ENCODE peak calls at places on chromosomes 4 and X, in six cellular contexts. One of them, this sample, is unnamed.

GRCh38 chr4:148443550-148444295 is 1.5 kb upstream of the NR3C2 start:
- DNase-seq in tibial artery: peak; percentile 73
- DNase-seq in brain microvascular endothelial cell: no peak
- DNase-seq in IMR-90: no peak
- DNase-seq in tibial nerve: peak; percentile 33
- DNase-seq in cardiac muscle cell: no peak
- DNase-seq in this sample: peak; percentile 27

GRCh38 chrX:103607385-103608304 is at the start of gene TCEAL3:
- DNase-seq in cardiac muscle cell: peak; percentile 73
- DNase-seq in tibial artery: peak; percentile 80
- DNase-seq in IMR-90: peak; percentile 26
- DNase-seq in brain microvascular endothelial cell: no peak
- DNase-seq in tibial nerve: peak; percentile 31
- DNase-seq in this sample: no peak

GRCh38 chr4:84852081-84852480 is 114.4 kb downstream of the WDFY3 start:
- DNase-seq in IMR-90: peak; percentile 43
- DNase-seq in brain microvascular endothelial cell: no peak
- DNase-seq in tibial nerve: no peak
- DNase-seq in tibial artery: no peak
- DNase-seq in cardiac muscle cell: no peak
- DNase-seq in this sample: no peak

GRCh38 chrX:71159335-71159734 is 14.7 kb downstream of the NLGN3 start:
- DNase-seq in IMR-90: no peak
- DNase-seq in cardiac muscle cell: no peak
- DNase-seq in brain microvascular endothelial cell: no peak
- DNase-seq in tibial nerve: no peak
- DNase-seq in tibial artery: no peak
- DNase-seq in this sample: no peak

GRCh38 chr4:171583790-171584189 is 229.4 kb upstream of the GALNTL6 start:
- DNase-seq in IMR-90: no peak
- DNase-seq in tibial artery: no peak
- DNase-seq in tibial nerve: no peak
- DNase-seq in brain microvascular endothelial cell: no peak
- DNase-seq in cardiac muscle cell: no peak
- DNase-seq in this sample: no peak

GRCh38 chr4:54085284-54085683 is 14.7 kb upstream of the GSX2 start:
- DNase-seq in tibial artery: no peak
- DNase-seq in tibial nerve: peak; percentile 77
- DNase-seq in IMR-90: peak; percentile 92
- DNase-seq in brain microvascular endothelial cell: peak; percentile 94
- DNase-seq in cardiac muscle cell: peak; percentile 80
- DNase-seq in this sample: peak; percentile 11

GRCh38 chrX:28889691-28890090 is 302.4 kb downstream of the IL1RAPL1 start:
- DNase-seq in cardiac muscle cell: no peak
- DNase-seq in tibial nerve: no peak
- DNase-seq in IMR-90: no peak
- DNase-seq in brain microvascular endothelial cell: no peak
- DNase-seq in tibial artery: no peak
- DNase-seq in this sample: no peak

GRCh38 chr4:168600796-168601583 is 104.1 kb downstream of the PALLD start:
- DNase-seq in tibial artery: no peak
- DNase-seq in brain microvascular endothelial cell: no peak
- DNase-seq in tibial nerve: no peak
- DNase-seq in IMR-90: no peak
- DNase-seq in cardiac muscle cell: no peak
- DNase-seq in this sample: peak; percentile 95

GRCh38 chr4:15875663-15876460 is 62.7 kb downstream of the FGFBP1 start:
- DNase-seq in tibial artery: no peak
- DNase-seq in tibial nerve: no peak
- DNase-seq in brain microvascular endothelial cell: no peak
- DNase-seq in IMR-90: no peak
- DNase-seq in cardiac muscle cell: no peak
- DNase-seq in this sample: no peak

GRCh38 chr4:163600731-163601130 is 106.2 kb downstream of the TMA16 start:
- DNase-seq in cardiac muscle cell: no peak
- DNase-seq in tibial artery: no peak
- DNase-seq in brain microvascular endothelial cell: no peak
- DNase-seq in IMR-90: no peak
- DNase-seq in tibial nerve: no peak
- DNase-seq in this sample: no peak

GRCh38 chr4:89489338-89489771 is 181.8 kb upstream of the GPRIN3 start:
- DNase-seq in tibial nerve: no peak
- DNase-seq in brain microvascular endothelial cell: no peak
- DNase-seq in IMR-90: no peak
- DNase-seq in tibial artery: peak; percentile 63
- DNase-seq in cardiac muscle cell: no peak
- DNase-seq in this sample: no peak

GRCh38 chr4:89496851-89497250 is 189.3 kb upstream of the GPRIN3 start:
- DNase-seq in tibial nerve: no peak
- DNase-seq in brain microvascular endothelial cell: no peak
- DNase-seq in tibial artery: no peak
- DNase-seq in IMR-90: peak; percentile 38
- DNase-seq in cardiac muscle cell: peak; percentile 59
- DNase-seq in this sample: no peak

GRCh38 chr4:89491731-89492235 is 184.2 kb upstream of the GPRIN3 start:
- DNase-seq in cardiac muscle cell: no peak
- DNase-seq in tibial nerve: no peak
- DNase-seq in brain microvascular endothelial cell: no peak
- DNase-seq in tibial artery: no peak
- DNase-seq in IMR-90: no peak
- DNase-seq in this sample: no peak

GRCh38 chr4:89492476-89493110 is 185.0 kb upstream of the GPRIN3 start:
- DNase-seq in cardiac muscle cell: peak; percentile 86
- DNase-seq in IMR-90: peak; percentile 92
- DNase-seq in brain microvascular endothelial cell: peak; percentile 80
- DNase-seq in tibial artery: no peak
- DNase-seq in tibial nerve: no peak
- DNase-seq in this sample: peak; percentile 68

DNA sequence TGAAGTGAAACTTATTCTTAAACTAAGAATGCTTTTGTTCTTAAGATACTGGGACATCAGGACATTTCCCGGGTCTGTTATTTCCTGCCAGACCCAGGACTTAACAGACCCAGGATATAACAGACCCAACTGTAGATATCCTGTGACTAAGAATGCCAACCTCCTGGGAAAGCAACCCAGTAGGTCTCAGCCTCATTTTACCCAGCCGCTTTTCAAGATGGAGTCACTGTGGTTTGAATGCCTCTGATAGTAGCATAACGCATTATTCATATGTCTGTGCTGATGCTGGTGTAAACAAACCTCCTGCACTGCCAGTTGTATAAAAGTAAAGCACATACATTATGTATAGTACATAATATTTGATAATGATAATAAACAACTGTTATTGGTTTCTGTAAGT is 185.8 kb upstream of the GPRIN3 start:
- DNase-seq in tibial artery: no peak
- DNase-seq in brain microvascular endothelial cell: no peak
- DNase-seq in tibial nerve: no peak
- DNase-seq in IMR-90: no peak
- DNase-seq in cardiac muscle cell: peak; percentile 15
- DNase-seq in this sample: no peak
- H3K27ac ChIP-seq in tibial artery: no peak overlapping the region
- H3K27ac ChIP-seq in brain microvascular endothelial cell: peak overlapping the region; percentile 60
- H3K27ac ChIP-seq in tibial nerve: no peak overlapping the region
- H3K27ac ChIP-seq in IMR-90: peak overlapping the region; percentile 75
- H3K27ac ChIP-seq in cardiac muscle cell: no peak overlapping the region
- H3K27ac ChIP-seq in this sample: no peak overlapping the region

GRCh38 chr4:73055241-73055897 is 14.1 kb downstream of the COX18 start:
- DNase-seq in brain microvascular endothelial cell: no peak
- DNase-seq in cardiac muscle cell: no peak
- DNase-seq in tibial artery: no peak
- DNase-seq in tibial nerve: no peak
- DNase-seq in IMR-90: peak; percentile 13
- DNase-seq in this sample: no peak
- H3K36me3 ChIP-seq in brain microvascular endothelial cell: peaks cover 18% of the 10 kb centered on the region
- H3K36me3 ChIP-seq in cardiac muscle cell: peaks cover 41% of the 10 kb centered on the region
- H3K36me3 ChIP-seq in tibial artery: peaks cover 61% of the 10 kb centered on the region
- H3K36me3 ChIP-seq in tibial nerve: peaks cover 7% of the 10 kb centered on the region
- H3K36me3 ChIP-seq in IMR-90: peaks cover 17% of the 10 kb centered on the region
- H3K36me3 ChIP-seq in this sample: peaks cover 16% of the 10 kb centered on the region

DNA sequence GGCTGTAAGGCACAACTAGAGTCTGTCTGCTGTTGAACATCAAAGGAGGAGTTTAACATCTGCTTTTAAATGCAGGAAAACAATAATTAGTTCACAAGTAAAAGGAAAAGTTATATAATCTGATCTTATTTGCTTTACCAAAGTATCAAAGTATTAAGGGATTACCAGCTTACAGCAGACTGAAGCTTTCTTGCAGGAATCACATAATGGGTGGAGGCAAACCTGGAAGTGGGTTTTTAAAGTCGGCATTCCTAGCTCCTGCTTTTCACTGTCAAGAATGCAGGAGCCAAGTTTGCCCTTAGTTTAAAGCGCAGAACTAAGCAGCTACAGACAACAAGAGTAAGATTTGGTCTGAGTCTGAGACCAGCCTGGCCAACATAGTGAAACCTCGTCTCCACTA is 122.2 kb downstream of the APBB2 start:
- DNase-seq in tibial artery: no peak
- DNase-seq in brain microvascular endothelial cell: no peak
- DNase-seq in IMR-90: no peak
- DNase-seq in tibial nerve: no peak
- DNase-seq in cardiac muscle cell: no peak
- DNase-seq in this sample: no peak
- H3K27ac ChIP-seq in tibial artery: no peak overlapping the region
- H3K27ac ChIP-seq in brain microvascular endothelial cell: no peak overlapping the region
- H3K27ac ChIP-seq in IMR-90: no peak overlapping the region
- H3K27ac ChIP-seq in tibial nerve: no peak overlapping the region
- H3K27ac ChIP-seq in cardiac muscle cell: no peak overlapping the region
- H3K27ac ChIP-seq in this sample: no peak overlapping the region

GRCh38 chr4:52715255-52715897 is 35.8 kb downstream of the ERVMER34-1 start:
- DNase-seq in tibial artery: no peak
- DNase-seq in cardiac muscle cell: no peak
- DNase-seq in IMR-90: no peak
- DNase-seq in brain microvascular endothelial cell: no peak
- DNase-seq in tibial nerve: no peak
- DNase-seq in this sample: no peak

GRCh38 chr4:52716364-52717151 is 34.7 kb downstream of the ERVMER34-1 start:
- DNase-seq in IMR-90: no peak
- DNase-seq in tibial nerve: no peak
- DNase-seq in brain microvascular endothelial cell: no peak
- DNase-seq in tibial artery: no peak
- DNase-seq in cardiac muscle cell: no peak
- DNase-seq in this sample: no peak

GRCh38 chr4:52718123-52718522 is 33.1 kb downstream of the ERVMER34-1 start:
- DNase-seq in IMR-90: peak; percentile 49
- DNase-seq in tibial artery: no peak
- DNase-seq in tibial nerve: no peak
- DNase-seq in brain microvascular endothelial cell: no peak
- DNase-seq in cardiac muscle cell: peak; percentile 14
- DNase-seq in this sample: no peak

GRCh38 chr4:52714597-52715254 is 36.5 kb downstream of the ERVMER34-1 start:
- DNase-seq in IMR-90: no peak
- DNase-seq in cardiac muscle cell: peak; percentile 48
- DNase-seq in tibial nerve: no peak
- DNase-seq in brain microvascular endothelial cell: no peak
- DNase-seq in tibial artery: no peak
- DNase-seq in this sample: no peak

DNA sequence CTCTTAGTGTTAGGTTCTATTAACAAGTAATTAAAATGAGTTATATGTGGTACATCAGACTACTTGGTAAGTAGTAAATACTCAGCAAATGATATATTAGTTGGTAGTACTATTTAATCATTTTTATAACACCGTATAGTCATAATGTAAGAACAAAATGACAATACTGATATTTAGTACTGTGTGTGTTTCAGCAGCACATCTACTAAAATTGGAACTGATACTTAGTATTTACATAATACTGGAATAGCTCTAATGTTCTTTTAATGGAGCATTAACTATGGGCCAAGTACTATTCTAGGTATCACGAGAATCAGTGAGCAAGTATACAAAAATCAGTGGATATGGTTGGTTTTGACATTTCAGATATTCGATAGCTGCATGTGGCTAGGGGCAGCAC is 35.3 kb downstream of the ERVMER34-1 start:
- DNase-seq in IMR-90: no peak
- DNase-seq in tibial nerve: no peak
- DNase-seq in brain microvascular endothelial cell: no peak
- DNase-seq in tibial artery: no peak
- DNase-seq in cardiac muscle cell: no peak
- DNase-seq in this sample: no peak
- H3K36me3 ChIP-seq in IMR-90: peaks cover 32% of the 10 kb centered on the region
- H3K36me3 ChIP-seq in tibial nerve: peaks cover 6% of the 10 kb centered on the region
- H3K36me3 ChIP-seq in brain microvascular endothelial cell: peaks cover 14% of the 10 kb centered on the region
- H3K36me3 ChIP-seq in tibial artery: no peaks in the 10 kb centered on the region
- H3K36me3 ChIP-seq in cardiac muscle cell: peaks cover 17% of the 10 kb centered on the region
- H3K36me3 ChIP-seq in this sample: peaks cover 24% of the 10 kb centered on the region

This sample was measured in trophoblast cell.